ENCODE peak calls at places on chromosome 22, in ten cellular contexts. K, S, U, C, D, I, J, T, Y and E are unnamed samples.

GRCh38 chr22:44422742-44423370 is 75.2 kb downstream of the RTL6 start:
- DNase-seq in K (peak), S (no peak), U (no peak), C (no peak), D (no peak), I (no peak), J (no peak), T (no peak), Y (no peak), E (no peak)

GRCh38 chr22:25452116-25452700 is 112.3 kb upstream of the GRK3 start:
- DNase-seq in K (no peak), S (no peak), U (no peak), C (no peak), D (no peak), I (no peak), J (no peak), T (no peak), Y (no peak), E (no peak)

GRCh38 chr22:18091916-18092526 is 14.2 kb downstream of the PEX26 start:
- DNase-seq in K (peak), S (no peak), U (no peak), C (peak), D (no peak), I (no peak), J (no peak), T (no peak), Y (no peak), E (peak)

GRCh38 chr22:23269441-23270211 is 89.3 kb downstream of the BCR start:
- DNase-seq in K (no peak), S (no peak), U (peak), C (peak), D (no peak), I (no peak), J (peak), T (no peak), Y (no peak), E (no peak)

GRCh38 chr22:17366830-17367229 is 2.4 kb upstream of the CECR2 start:
- DNase-seq in K (no peak), S (no peak), U (no peak), C (peak), D (peak), I (no peak), J (peak), T (peak), Y (peak), E (no peak)

GRCh38 chr22:17792289-17792688 is 18.0 kb upstream of the BID start:
- DNase-seq in K (no peak), S (no peak), U (no peak), C (no peak), D (no peak), I (no peak), J (peak), T (no peak), Y (no peak), E (no peak)

GRCh38 chr22:46078241-46079092 is 71.9 kb upstream of the PPARA start:
- DNase-seq in K (peak), S (no peak), U (no peak), C (no peak), D (peak), I (no peak), J (peak), T (no peak), Y (no peak), E (peak)

GRCh38 chr22:20948989-20949388 is 18.1 kb upstream of the AIFM3 start:
- DNase-seq in K (no peak), S (no peak), U (no peak), C (no peak), D (no peak), I (no peak), J (no peak), T (no peak), Y (no peak), E (no peak)